ENCODE peak calls at places on chromosomes 1 and 21, in nine cellular contexts. J is breast epithelium, O is OCI-LY7, M is AG04450, W is foreskin fibroblast, P is fibroblast of lung, K is dorsolateral prefrontal cortex, R is left lung, E is BE2C. T is an unnamed sample.

GRCh38 chr21:42398414-42399030 is 2.7 kb upstream of the TMPRSS3 start:
- DNase-seq in J (no peak), O (no peak), M (no peak), W (no peak), P (no peak), K (no peak), R (no peak), E (no peak), T (no peak)

GRCh38 chr1:46412853-46413595 is 18.9 kb downstream of the FAAH start:
- DNase-seq in J (no peak), O (no peak), M (no peak), W (no peak), P (no peak), K (no peak), R (no peak), E (no peak), T (no peak)

GRCh38 chr1:14689996-14690614 is 91.6 kb downstream of the KAZN start:
- DNase-seq in J (no peak), O (no peak), M (no peak), W (no peak), P (peak; percentile 77), K (no peak), R (no peak), E (no peak), T (no peak)

GRCh38 chr1:2874207-2875165 is 73.0 kb upstream of the TTC34 start:
- DNase-seq in J (no peak), O (no peak), M (no peak), W (no peak), P (no peak), K (no peak), R (no peak), E (no peak), T (no peak)

GRCh38 chr1:184686540-184686939 is 68.1 kb downstream of the EDEM3 start:
- DNase-seq in J (no peak), O (no peak), M (no peak), W (peak; percentile 44), P (no peak), K (no peak), R (peak; percentile 41), E (no peak), T (no peak)

GRCh38 chr1:43603004-43603403 is 46.9 kb upstream of the KDM4A start:
- DNase-seq in J (no peak), O (no peak), M (no peak), W (no peak), P (no peak), K (no peak), R (no peak), E (no peak), T (no peak)

GRCh38 chr1:235160395-235160964 is 570 bp downstream of the RBM34 start:
- DNase-seq in J (no peak), O (peak; percentile 80), M (peak; percentile 18), W (peak; percentile 37), P (peak; percentile 74), K (no peak), R (no peak), E (no peak), T (no peak)

GRCh38 chr1:7454895-7455784 is 316.0 kb upstream of the VAMP3 start:
- DNase-seq in J (peak; percentile 62), O (no peak), M (no peak), W (peak; percentile 18), P (peak; percentile 75), K (no peak), R (no peak), E (no peak), T (no peak)

GRCh38 chr1:25757151-25757845 is 42.7 kb upstream of the SELENON start:
- DNase-seq in J (no peak), O (no peak), M (no peak), W (no peak), P (no peak), K (no peak), R (no peak), E (no peak), T (no peak)

GRCh38 chr21:33360871-33361602 is 36.3 kb downstream of the IFNAR1 start:
- DNase-seq in J (peak; percentile 70), O (peak; percentile 85), M (no peak), W (peak; percentile 83), P (peak; percentile 85), K (no peak), R (peak; percentile 77), E (peak; percentile 81), T (peak; percentile 88)

GRCh38 chr21:33362044-33362555 is 37.3 kb downstream of the IFNAR1 start:
- DNase-seq in J (no peak), O (peak; percentile 72), M (no peak), W (no peak), P (no peak), K (no peak), R (no peak), E (no peak), T (no peak)

GRCh38 chr21:33359446-33359845 is 34.7 kb downstream of the IFNAR1 start:
- DNase-seq in J (no peak), O (no peak), M (no peak), W (no peak), P (no peak), K (no peak), R (no peak), E (no peak), T (no peak)

GRCh38 chr21:33357177-33357576 is 32.4 kb downstream of the IFNAR1 start:
- DNase-seq in J (no peak), O (no peak), M (no peak), W (no peak), P (no peak), K (no peak), R (no peak), E (no peak), T (no peak)

GRCh38 chr21:33360281-33360680 is 35.5 kb downstream of the IFNAR1 start:
- DNase-seq in J (no peak), O (no peak), M (no peak), W (peak; percentile 67), P (peak; percentile 70), K (no peak), R (no peak), E (no peak), T (no peak)
- H3K4me3 ChIP-seq in J (no peak overlapping the region), O (no peak overlapping the region), M (no peak overlapping the region), W (no peak overlapping the region), P (no peak overlapping the region), K (no peak overlapping the region), R (no peak overlapping the region), E (no peak overlapping the region), T (no peak overlapping the region)

DNA sequence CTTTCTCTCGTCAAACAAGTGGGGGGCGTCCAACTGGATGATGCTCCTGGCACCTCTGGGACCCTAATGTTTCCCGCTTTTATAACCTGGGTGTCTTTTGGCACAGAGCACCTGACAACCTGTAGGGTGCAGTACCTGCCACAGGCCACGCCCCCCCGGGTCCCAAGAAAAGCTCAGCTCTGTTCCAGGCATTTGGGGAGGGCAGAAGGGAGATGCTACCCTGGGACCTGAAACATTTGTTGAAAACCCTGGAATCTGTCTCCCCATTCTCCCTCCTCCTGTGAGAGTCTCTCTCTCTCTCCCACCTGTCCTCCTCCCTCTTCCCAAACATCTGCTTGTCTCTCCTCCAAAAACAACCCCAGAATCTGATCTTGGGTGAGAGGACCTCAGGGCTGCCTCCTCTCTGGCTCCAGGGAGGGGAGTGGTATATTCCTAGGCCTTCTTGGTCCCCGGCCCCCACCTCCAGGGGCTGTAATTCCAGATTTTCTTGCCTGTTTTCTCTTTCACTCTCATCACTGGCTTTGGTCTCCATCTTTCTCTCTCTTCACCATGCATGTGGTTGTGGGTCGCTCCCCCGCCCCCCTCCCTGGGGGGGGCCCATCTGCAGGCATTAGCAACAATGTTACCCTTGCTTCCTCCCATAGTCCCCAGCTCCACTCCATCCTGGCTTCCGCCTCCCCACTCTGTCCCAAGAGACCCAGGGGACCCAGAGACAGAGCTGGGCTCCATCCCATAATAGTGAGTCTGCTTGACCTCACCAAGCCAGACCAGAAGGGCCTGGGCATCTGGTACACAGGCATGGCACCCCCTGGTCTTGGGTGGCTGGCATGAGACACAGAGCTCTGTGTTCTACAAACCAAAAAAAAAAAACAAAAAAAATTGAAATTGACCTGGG is 4.1 kb downstream of the AHDC1 start:
- DNase-seq in J (no peak), O (no peak), M (no peak), W (no peak), P (no peak), K (no peak), R (no peak), E (peak; percentile 43), T (no peak)
- TF ChIP-seq CTCF in J (no peak), O (peak; percentile 44), M (no peak), W (no peak), P (no peak), K (no peak), R (no peak), E (no peak), T (peak; percentile 19)

DNA sequence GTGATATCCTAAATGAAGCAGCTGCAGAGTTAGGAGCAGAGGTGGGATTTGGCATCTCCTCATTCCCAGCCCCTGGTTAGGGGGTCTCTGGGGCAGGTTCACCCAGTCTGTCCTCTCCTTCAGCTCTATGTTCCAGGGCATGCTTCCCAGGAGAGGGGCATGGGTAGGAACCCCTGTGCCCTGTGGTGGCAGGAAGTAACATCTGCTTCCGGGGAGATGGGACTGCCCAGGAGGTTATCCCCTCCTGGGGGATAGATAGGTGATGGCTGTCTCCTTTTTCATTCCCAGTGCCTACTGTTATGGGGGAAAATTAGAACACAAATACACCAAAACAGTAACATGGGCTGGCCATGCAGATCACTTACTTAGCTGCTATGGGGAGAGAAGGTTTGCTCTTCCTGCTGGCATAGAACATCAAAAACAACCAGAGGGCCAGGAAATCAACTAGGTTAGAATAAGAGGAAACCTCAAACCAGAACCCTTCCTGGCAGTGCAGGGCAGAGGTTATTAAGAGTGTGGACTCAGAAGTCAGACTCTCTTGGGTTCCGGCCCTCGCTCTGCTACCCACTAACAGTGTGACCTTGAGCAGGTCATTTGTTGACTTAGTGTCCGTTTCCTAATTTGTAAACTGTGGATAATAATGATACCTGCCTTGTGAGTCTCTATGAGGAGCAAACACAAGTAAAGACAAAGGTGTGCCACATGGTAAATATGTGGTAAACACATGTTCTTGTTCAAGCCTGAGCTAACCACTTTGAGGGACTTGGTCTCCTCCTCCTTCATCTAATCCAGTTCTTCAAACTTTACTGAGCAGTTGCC is 157.8 kb upstream of the JUN start:
- DNase-seq in J (no peak), O (peak; percentile 5), M (no peak), W (no peak), P (no peak), K (no peak), R (no peak), E (no peak), T (no peak)
- H3K4me3 ChIP-seq in J (no peak overlapping the region), O (no peak overlapping the region), M (no peak overlapping the region), W (no peak overlapping the region), P (no peak overlapping the region), K (no peak overlapping the region), R (no peak overlapping the region), E (no peak overlapping the region), T (no peak overlapping the region)

GRCh38 chr1:204212715-204213114 is 1.1 kb downstream of the GOLT1A start:
- DNase-seq in J (no peak), O (no peak), M (no peak), W (no peak), P (no peak), K (no peak), R (no peak), E (no peak), T (no peak)

GRCh38 chr1:204216880-204217647 is 3.3 kb upstream of the GOLT1A start:
- DNase-seq in J (no peak), O (no peak), M (no peak), W (no peak), P (no peak), K (no peak), R (no peak), E (no peak), T (no peak)

GRCh38 chr1:204216236-204216635 is 2.4 kb upstream of the GOLT1A start:
- DNase-seq in J (no peak), O (no peak), M (no peak), W (no peak), P (no peak), K (no peak), R (no peak), E (no peak), T (no peak)

GRCh38 chr1:204211021-204211420 is 2.8 kb downstream of the GOLT1A start:
- DNase-seq in J (no peak), O (no peak), M (no peak), W (no peak), P (no peak), K (no peak), R (no peak), E (no peak), T (no peak)

GRCh38 chr1:204213668-204214662 is at the start of gene GOLT1A:
- DNase-seq in J (peak; percentile 64), O (no peak), M (peak; percentile 65), W (peak; percentile 69), P (peak; percentile 79), K (peak; percentile 66), R (peak; percentile 83), E (peak; percentile 75), T (peak; percentile 87)
- TF ChIP-seq CTCF in J (peak; percentile 53), O (no peak), M (peak; percentile 90), W (peak; percentile 79), P (peak; percentile 96), K (peak; percentile 82), R (peak; percentile 47), E (peak; percentile 85), T (peak; percentile 91)

T was measured in WERI-Rb-1.